ENCODE peak calls at places on chromosomes 5 and 9, in five cellular contexts. E is H7; U is CD8-positive, alpha-beta memory T cell; P is HEK293T; V is IMR-90. F is an unnamed sample.

GRCh38 chr5:3598725-3599282 is 3.2 kb downstream of the IRX1 start:
- DNase-seq in E (peak; percentile 56), U (no peak), P (no peak), V (no peak), F (no peak)

GRCh38 chr9:116163293-116164055 is 9.9 kb downstream of the PAPPA start:
- DNase-seq in E (no peak), U (no peak), P (no peak), V (no peak), F (no peak)

GRCh38 chr5:6222121-6222520 is 156.2 kb downstream of the MED10 start:
- DNase-seq in E (no peak), U (no peak), P (no peak), V (no peak), F (no peak)

GRCh38 chr9:89743576-89744254 is 138.9 kb downstream of the GADD45G start:
- DNase-seq in E (peak; percentile 88), U (peak; percentile 62), P (no peak), V (no peak), F (peak; percentile 16)

GRCh38 chr5:122089614-122090013 is 11.6 kb upstream of the LOX start:
- DNase-seq in E (no peak), U (no peak), P (no peak), V (peak; percentile 94), F (no peak)

GRCh38 chr9:79104951-79105350 is 466.8 kb upstream of the TLE4 start:
- DNase-seq in E (no peak), U (no peak), P (no peak), V (no peak), F (no peak)

GRCh38 chr5:123460296-123460729 is 37.1 kb upstream of the CEP120 start:
- DNase-seq in E (no peak), U (no peak), P (peak; percentile 16), V (peak; percentile 71), F (no peak)

GRCh38 chr5:114055318-114055788 is 306.5 kb upstream of the KCNN2 start:
- DNase-seq in E (peak; percentile 87), U (no peak), P (peak; percentile 76), V (peak; percentile 64), F (no peak)

GRCh38 chr5:32713396-32714381 is 2.6 kb downstream of the NPR3 start:
- DNase-seq in E (peak; percentile 88), U (no peak), P (no peak), V (peak; percentile 57), F (no peak)

GRCh38 chr9:13410566-13411031 is 131.1 kb upstream of the MPDZ start:
- DNase-seq in E (no peak), U (no peak), P (no peak), V (no peak), F (no peak)

GRCh38 chr9:120289091-120289490 is 290.9 kb downstream of the CDK5RAP2 start:
- DNase-seq in E (peak; percentile 22), U (no peak), P (no peak), V (no peak), F (no peak)

GRCh38 chr5:5884593-5884992 is 462.1 kb downstream of the ICE1 start:
- DNase-seq in E (no peak), U (no peak), P (no peak), V (no peak), F (no peak)

GRCh38 chr9:109894921-109895758 is 115.1 kb downstream of the PALM2AKAP2 start:
- DNase-seq in E (no peak), U (no peak), P (no peak), V (peak; percentile 89), F (no peak)

GRCh38 chr5:16886366-16886736 is 49.7 kb downstream of the MYO10 start:
- DNase-seq in E (no peak), U (no peak), P (no peak), V (peak; percentile 90), F (no peak)

GRCh38 chr9:114364123-114364522 is 23.7 kb downstream of the AKNA start:
- DNase-seq in E (no peak), U (no peak), P (no peak), V (peak; percentile 85), F (no peak)

GRCh38 chr9:69955536-69956355 is 87.9 kb upstream of the MAMDC2 start:
- DNase-seq in E (no peak), U (no peak), P (no peak), V (no peak), F (no peak)

GRCh38 chr9:94862242-94862610 is 135.7 kb downstream of the AOPEP start:
- DNase-seq in E (no peak), U (no peak), P (no peak), V (no peak), F (no peak)

GRCh38 chr9:110340306-110340705 is 2.6 kb upstream of the TXNDC8 start:
- DNase-seq in E (peak; percentile 8), U (no peak), P (no peak), V (no peak), F (no peak)

GRCh38 chr5:93622240-93622885 is 39.3 kb downstream of the NR2F1 start:
- DNase-seq in E (peak; percentile 22), U (peak; percentile 79), P (no peak), V (peak; percentile 77), F (peak; percentile 28)

GRCh38 chr5:40353442-40353841 is 326.3 kb upstream of the PTGER4 start:
- DNase-seq in E (no peak), U (no peak), P (no peak), V (no peak), F (no peak)

GRCh38 chr5:150412319-150413175 is at the start of gene CD74:
- DNase-seq in E (peak; percentile 90), U (peak; percentile 94), P (no peak), V (peak; percentile 20), F (peak; percentile 90)